ENCODE peak calls at places on chromosomes 4 and X, in nine cellular contexts. One of them, this sample, is unnamed.

GRCh38 chr4:142579483-142579882 is 266.6 kb downstream of the INPP4B start:
- DNase-seq in cardiac fibroblast: no peak
- DNase-seq in tibial nerve: no peak
- DNase-seq in neural progenitor cell: peak
- DNase-seq in MCF 10A: no peak
- DNase-seq in AG10803: no peak
- DNase-seq in suprapubic skin: no peak
- DNase-seq in omental fat pad: no peak
- DNase-seq in spleen: no peak
- DNase-seq in this sample: no peak

GRCh38 chrX:3520987-3521875 is 174.8 kb upstream of the MXRA5 start:
- DNase-seq in tibial nerve: no peak
- DNase-seq in AG10803: peak
- DNase-seq in cardiac fibroblast: no peak
- DNase-seq in neural progenitor cell: no peak
- DNase-seq in MCF 10A: no peak
- DNase-seq in suprapubic skin: no peak
- DNase-seq in spleen: no peak
- DNase-seq in omental fat pad: no peak
- DNase-seq in this sample: no peak

GRCh38 chr4:57080781-57081650 is 29.2 kb downstream of the IGFBP7 start:
- DNase-seq in suprapubic skin: no peak
- DNase-seq in neural progenitor cell: no peak
- DNase-seq in spleen: no peak
- DNase-seq in AG10803: peak
- DNase-seq in MCF 10A: peak
- DNase-seq in cardiac fibroblast: peak
- DNase-seq in omental fat pad: no peak
- DNase-seq in tibial nerve: no peak
- DNase-seq in this sample: no peak

GRCh38 chr4:113539408-113539807 is 222.1 kb downstream of the CAMK2D start:
- DNase-seq in spleen: no peak
- DNase-seq in AG10803: peak
- DNase-seq in tibial nerve: no peak
- DNase-seq in MCF 10A: no peak
- DNase-seq in omental fat pad: no peak
- DNase-seq in neural progenitor cell: no peak
- DNase-seq in suprapubic skin: no peak
- DNase-seq in cardiac fibroblast: peak
- DNase-seq in this sample: no peak

GRCh38 chr4:147985376-147985775 is 253.5 kb downstream of the ARHGAP10 start:
- DNase-seq in tibial nerve: no peak
- DNase-seq in suprapubic skin: no peak
- DNase-seq in neural progenitor cell: no peak
- DNase-seq in spleen: no peak
- DNase-seq in cardiac fibroblast: no peak
- DNase-seq in MCF 10A: no peak
- DNase-seq in AG10803: no peak
- DNase-seq in omental fat pad: no peak
- DNase-seq in this sample: no peak

GRCh38 chr4:187464561-187464960 is 531.0 kb upstream of the ZFP42 start:
- DNase-seq in neural progenitor cell: no peak
- DNase-seq in omental fat pad: no peak
- DNase-seq in spleen: no peak
- DNase-seq in AG10803: no peak
- DNase-seq in suprapubic skin: no peak
- DNase-seq in MCF 10A: no peak
- DNase-seq in tibial nerve: no peak
- DNase-seq in cardiac fibroblast: no peak
- DNase-seq in this sample: no peak

GRCh38 chrX:85499400-85499799 is 119.9 kb upstream of the POF1B start:
- DNase-seq in tibial nerve: no peak
- DNase-seq in AG10803: no peak
- DNase-seq in spleen: no peak
- DNase-seq in omental fat pad: no peak
- DNase-seq in suprapubic skin: no peak
- DNase-seq in neural progenitor cell: no peak
- DNase-seq in MCF 10A: peak
- DNase-seq in cardiac fibroblast: no peak
- DNase-seq in this sample: no peak

GRCh38 chr4:180596888-180597483 is 1646.2 kb upstream of the TENM3 start:
- DNase-seq in neural progenitor cell: no peak
- DNase-seq in spleen: no peak
- DNase-seq in MCF 10A: no peak
- DNase-seq in AG10803: no peak
- DNase-seq in suprapubic skin: no peak
- DNase-seq in tibial nerve: no peak
- DNase-seq in omental fat pad: no peak
- DNase-seq in cardiac fibroblast: no peak
- DNase-seq in this sample: no peak

GRCh38 chrX:77922768-77923167 is 12.3 kb downstream of the ATP7A start:
- DNase-seq in MCF 10A: no peak
- DNase-seq in AG10803: no peak
- DNase-seq in omental fat pad: no peak
- DNase-seq in cardiac fibroblast: no peak
- DNase-seq in spleen: no peak
- DNase-seq in tibial nerve: no peak
- DNase-seq in suprapubic skin: no peak
- DNase-seq in neural progenitor cell: no peak
- DNase-seq in this sample: no peak

GRCh38 chrX:77918568-77918967 is 8.1 kb downstream of the ATP7A start:
- DNase-seq in cardiac fibroblast: peak
- DNase-seq in neural progenitor cell: no peak
- DNase-seq in AG10803: peak
- DNase-seq in spleen: no peak
- DNase-seq in MCF 10A: peak
- DNase-seq in omental fat pad: no peak
- DNase-seq in tibial nerve: no peak
- DNase-seq in suprapubic skin: no peak
- DNase-seq in this sample: no peak

DNA sequence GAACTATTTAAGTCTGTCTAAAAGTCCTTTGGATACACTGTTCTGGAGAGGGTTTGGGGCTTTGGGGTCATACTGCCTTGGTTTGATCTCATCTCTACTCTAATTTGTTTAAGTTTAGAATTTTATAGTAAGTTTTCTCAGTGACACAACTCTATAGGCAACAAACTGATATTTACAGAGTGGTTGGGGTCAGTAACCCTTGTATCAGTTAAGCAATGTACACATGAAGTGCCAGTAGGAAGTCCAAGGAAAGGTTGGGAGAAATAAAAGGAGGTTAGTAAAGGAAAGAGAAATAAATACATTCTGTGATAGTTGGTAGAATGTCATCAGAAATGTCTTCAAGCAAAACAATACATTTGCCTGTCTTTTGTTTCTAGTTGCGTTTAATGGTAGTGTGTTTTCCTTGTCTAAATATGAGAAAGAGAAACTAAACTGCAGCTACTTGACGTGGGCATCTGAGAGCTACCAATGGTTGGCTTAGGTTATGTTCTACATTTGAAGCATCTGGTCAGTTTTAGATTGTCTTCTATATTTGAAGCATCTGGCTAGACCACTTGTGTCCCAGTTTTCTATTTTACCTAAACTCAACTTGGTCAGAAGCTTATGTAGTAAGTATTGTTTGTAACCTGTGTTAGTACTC is 6.9 kb downstream of the ATP7A start:
- DNase-seq in MCF 10A: no peak
- DNase-seq in omental fat pad: no peak
- DNase-seq in spleen: no peak
- DNase-seq in AG10803: no peak
- DNase-seq in cardiac fibroblast: no peak
- DNase-seq in neural progenitor cell: no peak
- DNase-seq in tibial nerve: no peak
- DNase-seq in suprapubic skin: no peak
- DNase-seq in this sample: no peak
- TF ChIP-seq CTCF in MCF 10A: no peak
- TF ChIP-seq CTCF in omental fat pad: no peak
- TF ChIP-seq CTCF in spleen: no peak
- TF ChIP-seq CTCF in AG10803: no peak
- TF ChIP-seq CTCF in cardiac fibroblast: no peak
- TF ChIP-seq CTCF in neural progenitor cell: no peak
- TF ChIP-seq CTCF in tibial nerve: no peak
- TF ChIP-seq CTCF in suprapubic skin: no peak
- TF ChIP-seq CTCF in this sample: no peak

DNA sequence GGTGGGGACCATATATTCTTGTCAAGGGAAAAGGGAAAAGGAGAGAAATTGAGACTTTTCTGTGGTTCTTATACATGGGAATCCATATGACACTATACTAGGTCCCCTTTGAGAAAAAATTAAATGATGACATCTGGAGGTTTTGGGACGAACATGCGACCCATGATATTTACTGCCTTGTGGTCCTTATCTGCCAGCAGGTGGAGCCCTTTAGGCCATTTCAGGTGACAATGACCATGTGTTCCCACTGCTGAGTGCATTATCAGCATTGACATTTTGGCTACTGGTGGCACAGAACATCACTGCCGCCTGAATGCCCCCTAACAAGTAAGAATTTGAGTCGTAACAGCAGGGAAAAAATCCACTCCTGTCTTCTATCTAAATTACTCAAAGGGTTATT is 843.4 kb downstream of the FSTL5 start:
- DNase-seq in suprapubic skin: no peak
- DNase-seq in spleen: no peak
- DNase-seq in neural progenitor cell: peak
- DNase-seq in MCF 10A: peak
- DNase-seq in tibial nerve: no peak
- DNase-seq in omental fat pad: no peak
- DNase-seq in AG10803: peak
- DNase-seq in cardiac fibroblast: peak
- DNase-seq in this sample: no peak
- TF ChIP-seq CTCF in suprapubic skin: no peak
- TF ChIP-seq CTCF in spleen: no peak
- TF ChIP-seq CTCF in neural progenitor cell: peak
- TF ChIP-seq CTCF in MCF 10A: peak
- TF ChIP-seq CTCF in tibial nerve: no peak
- TF ChIP-seq CTCF in omental fat pad: no peak
- TF ChIP-seq CTCF in AG10803: peak
- TF ChIP-seq CTCF in cardiac fibroblast: no peak
- TF ChIP-seq CTCF in this sample: peak

DNA sequence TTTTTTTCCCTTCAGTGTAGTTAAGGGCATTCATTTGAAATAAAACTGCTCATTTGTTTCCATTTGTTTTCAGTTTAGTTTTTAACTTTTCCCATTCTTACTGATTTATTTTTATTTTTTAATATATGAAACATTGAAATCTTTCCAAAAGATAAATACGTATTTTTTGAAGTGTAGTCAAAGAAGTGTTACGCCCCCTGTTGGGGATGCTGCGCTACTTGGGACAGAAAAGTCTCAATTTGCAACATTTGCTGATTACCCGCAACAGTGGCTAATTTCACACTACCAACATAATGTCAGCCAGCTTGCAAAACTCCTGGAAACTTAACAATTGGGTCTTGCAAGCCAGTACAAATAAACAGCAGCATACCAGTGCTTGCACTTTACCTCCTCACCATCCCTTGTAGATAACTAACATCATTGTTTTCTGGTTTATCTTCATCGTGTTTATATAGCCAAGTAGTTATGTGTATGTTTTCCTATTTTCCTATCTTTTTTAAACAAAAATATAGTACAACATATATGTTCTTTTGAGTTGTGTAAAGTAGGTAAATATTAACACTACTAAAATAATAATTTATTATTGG is 158.6 kb downstream of the STPG2 start:
- DNase-seq in suprapubic skin: no peak
- DNase-seq in MCF 10A: peak
- DNase-seq in tibial nerve: no peak
- DNase-seq in cardiac fibroblast: peak
- DNase-seq in spleen: no peak
- DNase-seq in neural progenitor cell: peak
- DNase-seq in omental fat pad: no peak
- DNase-seq in AG10803: no peak
- DNase-seq in this sample: no peak
- TF ChIP-seq CTCF in suprapubic skin: no peak
- TF ChIP-seq CTCF in MCF 10A: no peak
- TF ChIP-seq CTCF in tibial nerve: no peak
- TF ChIP-seq CTCF in cardiac fibroblast: peak
- TF ChIP-seq CTCF in spleen: no peak
- TF ChIP-seq CTCF in neural progenitor cell: peak
- TF ChIP-seq CTCF in omental fat pad: no peak
- TF ChIP-seq CTCF in AG10803: no peak
- TF ChIP-seq CTCF in this sample: peak

DNA sequence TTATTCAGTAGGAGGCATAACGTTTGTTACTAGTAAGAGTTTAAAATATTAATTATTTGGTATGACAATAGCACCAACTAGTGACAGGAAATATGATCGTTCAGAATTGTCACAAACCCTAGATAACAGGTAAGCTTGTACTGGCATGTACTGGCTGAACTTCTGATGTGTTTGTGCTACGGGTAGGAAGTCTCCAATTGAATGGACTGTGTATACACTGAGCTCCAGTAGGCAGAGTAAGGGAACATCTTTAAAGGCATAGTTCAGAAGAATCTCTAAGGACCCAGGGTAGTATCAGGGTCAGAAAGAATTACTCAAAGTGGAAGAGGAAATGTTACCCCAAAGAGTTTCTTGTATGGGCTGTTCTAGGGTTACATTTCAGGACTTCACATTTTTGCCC is 230.4 kb downstream of the EDA2R start:
- DNase-seq in MCF 10A: peak
- DNase-seq in tibial nerve: no peak
- DNase-seq in spleen: no peak
- DNase-seq in cardiac fibroblast: no peak
- DNase-seq in omental fat pad: no peak
- DNase-seq in neural progenitor cell: no peak
- DNase-seq in AG10803: no peak
- DNase-seq in suprapubic skin: no peak
- DNase-seq in this sample: no peak
- TF ChIP-seq CTCF in MCF 10A: no peak
- TF ChIP-seq CTCF in tibial nerve: no peak
- TF ChIP-seq CTCF in spleen: no peak
- TF ChIP-seq CTCF in cardiac fibroblast: no peak
- TF ChIP-seq CTCF in omental fat pad: no peak
- TF ChIP-seq CTCF in neural progenitor cell: no peak
- TF ChIP-seq CTCF in AG10803: no peak
- TF ChIP-seq CTCF in suprapubic skin: no peak
- TF ChIP-seq CTCF in this sample: no peak

DNA sequence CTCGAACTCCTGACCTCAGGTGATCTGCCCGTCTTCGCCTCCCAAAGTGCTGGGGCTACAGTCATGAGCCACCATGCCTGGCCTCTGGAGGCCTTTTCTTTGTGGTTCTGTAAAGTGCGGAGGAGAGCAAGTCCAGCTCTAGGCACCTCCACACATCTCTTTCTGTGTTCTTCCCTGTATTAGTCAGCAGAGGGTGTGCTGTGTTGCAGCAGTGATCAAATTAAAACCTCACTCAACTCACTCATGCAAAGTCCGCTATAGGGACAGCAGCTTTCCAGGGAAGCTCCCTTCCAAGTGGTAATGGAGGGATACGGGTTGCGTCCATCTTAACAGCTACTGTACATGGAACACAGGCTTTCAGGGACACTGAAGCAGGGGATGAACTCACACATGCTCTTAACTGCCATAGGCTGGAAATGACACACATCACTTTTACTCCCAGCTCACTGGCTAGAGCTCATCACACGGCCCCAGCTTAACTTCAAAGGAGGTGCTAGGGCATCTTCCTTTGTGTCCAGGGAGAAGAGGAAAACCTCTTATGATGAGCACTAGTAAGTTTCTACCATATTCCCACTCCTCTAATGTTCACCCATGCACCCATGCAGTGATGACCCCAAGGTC is 36.0 kb upstream of the CCNG2 start:
- DNase-seq in MCF 10A: no peak
- DNase-seq in AG10803: no peak
- DNase-seq in cardiac fibroblast: no peak
- DNase-seq in tibial nerve: no peak
- DNase-seq in neural progenitor cell: peak
- DNase-seq in omental fat pad: no peak
- DNase-seq in suprapubic skin: no peak
- DNase-seq in spleen: no peak
- DNase-seq in this sample: no peak
- TF ChIP-seq CTCF in MCF 10A: no peak
- TF ChIP-seq CTCF in AG10803: no peak
- TF ChIP-seq CTCF in cardiac fibroblast: no peak
- TF ChIP-seq CTCF in tibial nerve: no peak
- TF ChIP-seq CTCF in neural progenitor cell: peak
- TF ChIP-seq CTCF in omental fat pad: no peak
- TF ChIP-seq CTCF in suprapubic skin: no peak
- TF ChIP-seq CTCF in spleen: peak
- TF ChIP-seq CTCF in this sample: no peak